ENCODE peak calls at places on chromosome 21, in four cellular contexts. H is stimulated activated effector memory CD8-positive, alpha-beta T cell treated with anti-CD3 and anti-CD28 coated beads, Interleukin-12 subunit alpha, Interleukin-12 subunit beta, amount 100 ng/mL, for 72 hours; Q is thoracic aorta; B is H54. U is an unnamed sample.

GRCh38 chr21:42028754-42029385 is 18.7 kb upstream of the ZBTB21 start:
- DNase-seq in H (no peak), Q (no peak), B (no peak), U (no peak)

GRCh38 chr21:35995522-35996088 is 64.7 kb downstream of the SETD4 start:
- DNase-seq in H (no peak), Q (no peak), B (no peak), U (no peak)

GRCh38 chr21:35244514-35244913 is 195.4 kb upstream of the RUNX1 start:
- DNase-seq in H (no peak), Q (no peak), B (no peak), U (no peak)

GRCh38 chr21:36030581-36031189 is 29.6 kb downstream of the SETD4 start:
- DNase-seq in H (no peak), Q (no peak), B (no peak), U (no peak)

GRCh38 chr21:41943468-41944250 is 10.2 kb downstream of the C2CD2 start:
- DNase-seq in H (no peak), Q (no peak), B (no peak), U (no peak)

GRCh38 chr21:35475768-35476167 is 426.7 kb upstream of the RUNX1 start:
- DNase-seq in H (no peak), Q (no peak), B (no peak), U (no peak)

GRCh38 chr21:44548381-44548780 is 2.9 kb downstream of the KRTAP10-2 start:
- DNase-seq in H (no peak), Q (no peak), B (no peak), U (no peak)

GRCh38 chr21:46482225-46482845 is 23.6 kb downstream of the DIP2A start:
- DNase-seq in H (no peak), Q (no peak), B (no peak), U (no peak)

GRCh38 chr21:35095859-35096291 is 46.8 kb upstream of the RUNX1 start:
- DNase-seq in H (no peak), Q (no peak), B (no peak), U (no peak)

GRCh38 chr21:28224191-28224755 is 768.4 kb downstream of the LTN1 start:
- DNase-seq in H (no peak), Q (no peak), B (no peak), U (no peak)

GRCh38 chr21:45088729-45089128 is 14.3 kb downstream of the ADARB1 start:
- DNase-seq in H (no peak), Q (no peak), B (no peak), U (no peak)

U was measured in NCI-H1417.